ENCODE peak calls at places on chromosomes 16 and 17, in eight cellular contexts. Z, H, A, C, X, O, D and B are unnamed samples.

GRCh38 chr16:57754354-57755060 is 18.9 kb downstream of the KATNB1 start:
- DNase-seq in D (no peak), Z (no peak), H (no peak), X (no peak), O (no peak), C (no peak), A (no peak), B (no peak)

GRCh38 chr17:43468746-43469544 is 14.8 kb upstream of the DHX8 start:
- DNase-seq in H (no peak), C (no peak), A (peak; percentile 73), Z (no peak), O (no peak), X (peak; percentile 26), D (peak; percentile 92), B (no peak)

GRCh38 chr16:84138500-84138823 is 6.5 kb downstream of the HSDL1 start:
- DNase-seq in Z (no peak), D (no peak), O (no peak), A (no peak), C (no peak), H (no peak), X (no peak), B (no peak)

GRCh38 chr16:28264656-28265055 is 27.7 kb upstream of the SBK1 start:
- DNase-seq in D (no peak), X (peak; percentile 76), C (no peak), A (peak; percentile 45), Z (peak; percentile 51), H (no peak), O (no peak), B (peak; percentile 54)

GRCh38 chr16:58048914-58049696 is 23.6 kb downstream of the MMP15 start:
- DNase-seq in Z (no peak), C (no peak), H (no peak), A (no peak), D (no peak), X (no peak), O (no peak), B (no peak)

GRCh38 chr16:74709477-74709877 is 8.8 kb upstream of the MLKL start:
- DNase-seq in C (peak; percentile 82), O (peak; percentile 59), H (peak; percentile 67), A (peak; percentile 85), X (peak; percentile 89), D (peak; percentile 74), Z (peak; percentile 85), B (peak; percentile 62)

GRCh38 chr17:49527927-49528651 is 33.0 kb downstream of the NGFR start:
- DNase-seq in H (no peak), X (no peak), O (no peak), D (no peak), C (no peak), A (no peak), Z (peak; percentile 5), B (no peak)

GRCh38 chr17:40025991-40026815 is 11.0 kb downstream of the CSF3 start:
- DNase-seq in A (no peak), D (peak; percentile 54), C (no peak), Z (no peak), H (no peak), X (peak; percentile 72), O (no peak), B (no peak)

GRCh38 chr16:15770512-15770911 is 86.3 kb downstream of the MYH11 start:
- DNase-seq in H (no peak), C (no peak), Z (no peak), O (no peak), D (no peak), A (no peak), X (no peak), B (no peak)

GRCh38 chr17:41140360-41141132 is at the start of gene KRTAP4-6:
- DNase-seq in A (peak; percentile 46), Z (no peak), C (no peak), H (peak; percentile 38), X (peak; percentile 44), D (peak; percentile 70), O (no peak), B (no peak)

GRCh38 chr16:85199069-85199725 is 86.9 kb upstream of the CIBAR2 start:
- DNase-seq in H (no peak), Z (no peak), O (no peak), X (no peak), D (no peak), C (no peak), A (peak; percentile 29), B (no peak)

GRCh38 chr17:77491921-77492445 is 351.2 kb downstream of the SEC14L1 start:
- DNase-seq in H (no peak), A (no peak), C (no peak), Z (no peak), D (no peak), O (no peak), X (no peak), B (no peak)

GRCh38 chr16:79826732-79827514 is 226.4 kb upstream of the MAF start:
- DNase-seq in C (no peak), Z (no peak), O (no peak), X (no peak), D (peak; percentile 6), A (no peak), H (no peak), B (no peak)